ENCODE peak calls at places on chromosomes 7 and 10, in four cellular contexts. H is trophoblast cell, V is IMR-90, Q is H9. J is an unnamed sample.

GRCh38 chr7:93117852-93118530 is at the start of gene SAMD9:
- DNase-seq in H (peak), V (peak), Q (no peak), J (no peak)

GRCh38 chr7:106009511-106010226 is 46.6 kb downstream of the CDHR3 start:
- DNase-seq in H (peak), V (peak), Q (peak), J (peak)

GRCh38 chr7:41861642-41862041 is 158.8 kb upstream of the INHBA start:
- DNase-seq in H (no peak), V (no peak), Q (no peak), J (no peak)

GRCh38 chr7:105396566-105396965 is 7.8 kb upstream of the SRPK2 start:
- DNase-seq in H (no peak), V (no peak), Q (no peak), J (no peak)

GRCh38 chr10:43074827-43075611 is 1.9 kb upstream of the RET start:
- DNase-seq in H (no peak), V (no peak), Q (no peak), J (no peak)

GRCh38 chr10:119640384-119640783 is 10.8 kb upstream of the BAG3 start:
- DNase-seq in H (no peak), V (no peak), Q (no peak), J (no peak)

GRCh38 chr7:4650471-4651047 is 31.5 kb upstream of the FOXK1 start:
- DNase-seq in H (no peak), V (peak), Q (peak), J (peak)

GRCh38 chr7:142889825-142890224 is 4.3 kb upstream of the TRPV6 start:
- DNase-seq in H (no peak), V (no peak), Q (peak), J (no peak)

GRCh38 chr10:88292185-88292514 is 291.0 kb downstream of the RNLS start:
- DNase-seq in H (no peak), V (no peak), Q (no peak), J (no peak)

GRCh38 chr10:74206727-74207126 is 55.7 kb downstream of the ADK start:
- DNase-seq in H (no peak), V (no peak), Q (no peak), J (no peak)

GRCh38 chr10:67884842-67885680 is 605 bp downstream of the SIRT1 start:
- DNase-seq in H (peak), V (peak), Q (peak), J (peak)

GRCh38 chr7:2019693-2020511 is 212.8 kb downstream of the MAD1L1 start:
- DNase-seq in H (peak), V (peak), Q (no peak), J (no peak)

GRCh38 chr7:105697753-105698152 is 116.5 kb upstream of the EFCAB10 start:
- DNase-seq in H (no peak), V (no peak), Q (no peak), J (no peak)

GRCh38 chr10:62093863-62094291 is 174.8 kb downstream of the RTKN2 start:
- DNase-seq in H (peak), V (peak), Q (no peak), J (no peak)

GRCh38 chr7:26372738-26373137 is 81.1 kb downstream of the SNX10 start:
- DNase-seq in H (no peak), V (no peak), Q (no peak), J (no peak)

GRCh38 chr7:20895563-20895962 is 108.9 kb upstream of the SP8 start:
- DNase-seq in H (no peak), V (no peak), Q (no peak), J (no peak)

GRCh38 chr7:145106001-145106400 is 270.1 kb upstream of the TPK1 start:
- DNase-seq in H (no peak), V (no peak), Q (no peak), J (no peak)

GRCh38 chr10:87605656-87606308 is 53.9 kb upstream of the PAPSS2 start:
- DNase-seq in H (no peak), V (no peak), Q (no peak), J (no peak)

GRCh38 chr7:155781433-155781832 is 30.8 kb downstream of the SHH start:
- DNase-seq in H (no peak), V (no peak), Q (no peak), J (no peak)

GRCh38 chr7:10767771-10768170 is 205.9 kb upstream of the PHF14 start:
- DNase-seq in H (peak), V (no peak), Q (no peak), J (no peak)

GRCh38 chr10:3926268-3926667 is 141.3 kb upstream of the KLF6 start:
- DNase-seq in H (peak), V (no peak), Q (no peak), J (no peak)

GRCh38 chr7:14973712-14974428 is 71.3 kb upstream of the DGKB start:
- DNase-seq in H (no peak), V (no peak), Q (no peak), J (no peak)

GRCh38 chr10:106392781-106393180 is 771.7 kb downstream of the SORCS1 start:
- DNase-seq in H (no peak), V (no peak), Q (peak), J (no peak)

GRCh38 chr7:20399516-20399915 is 68.8 kb downstream of the ITGB8 start:
- DNase-seq in H (no peak), V (peak), Q (no peak), J (no peak)

GRCh38 chr7:47540387-47541093 is 41.4 kb downstream of the TNS3 start:
- DNase-seq in H (no peak), V (no peak), Q (no peak), J (no peak)
- H3K23ac ChIP-seq in H (no peak), V (peak), Q (no peak), J (no peak)

GRCh38 chr10:29150010-29150409 is 138.9 kb upstream of the LYZL1 start:
- DNase-seq in H (peak), V (no peak), Q (no peak), J (no peak)
- H3K18ac ChIP-seq in H (no peak), V (no peak), Q (no peak), J (no peak)

GRCh38 chr10:21705142-21705827 is 171.3 kb downstream of the MLLT10 start:
- DNase-seq in H (no peak), V (no peak), Q (no peak), J (no peak)
- H3K23ac ChIP-seq in H (no peak), V (no peak), Q (no peak), J (peak)

GRCh38 chr10:110409926-110410325 is 87.8 kb upstream of the DUSP5 start:
- DNase-seq in H (peak), V (no peak), Q (no peak), J (no peak)

GRCh38 chr10:110411047-110411410 is 86.7 kb upstream of the DUSP5 start:
- DNase-seq in H (no peak), V (peak), Q (no peak), J (no peak)

GRCh38 chr10:110409488-110409887 is 88.2 kb upstream of the DUSP5 start:
- DNase-seq in H (no peak), V (no peak), Q (no peak), J (no peak)

GRCh38 chr10:110408943-110409342 is 88.8 kb upstream of the DUSP5 start:
- DNase-seq in H (peak), V (no peak), Q (no peak), J (no peak)

GRCh38 chr10:110410329-110411046 is 87.2 kb upstream of the DUSP5 start:
- DNase-seq in H (peak), V (peak), Q (no peak), J (no peak)
- H3K18ac ChIP-seq in H (peak), V (peak), Q (no peak), J (peak)

GRCh38 chr7:16795624-16796023 is 9.2 kb downstream of the AGR2 start:
- DNase-seq in H (no peak), V (no peak), Q (no peak), J (no peak)
- H3K23ac ChIP-seq in H (no peak), V (no peak), Q (no peak), J (no peak)

GRCh38 chr10:69326692-69327091 is 48.4 kb downstream of the HK1 start:
- DNase-seq in H (no peak), V (no peak), Q (no peak), J (no peak)

GRCh38 chr10:69329721-69330178 is 51.5 kb downstream of the HK1 start:
- DNase-seq in H (no peak), V (no peak), Q (peak), J (no peak)

GRCh38 chr10:69331161-69331560 is 52.9 kb downstream of the HK1 start:
- DNase-seq in H (peak), V (no peak), Q (no peak), J (no peak)

GRCh38 chr10:69327463-69328345 is 49.4 kb downstream of the HK1 start:
- DNase-seq in H (peak), V (peak), Q (no peak), J (no peak)

GRCh38 chr10:69328346-69328687 is 50.0 kb downstream of the HK1 start:
- DNase-seq in H (no peak), V (no peak), Q (no peak), J (no peak)
- H3K18ac ChIP-seq in H (no peak), V (peak), Q (no peak), J (no peak)

DNA sequence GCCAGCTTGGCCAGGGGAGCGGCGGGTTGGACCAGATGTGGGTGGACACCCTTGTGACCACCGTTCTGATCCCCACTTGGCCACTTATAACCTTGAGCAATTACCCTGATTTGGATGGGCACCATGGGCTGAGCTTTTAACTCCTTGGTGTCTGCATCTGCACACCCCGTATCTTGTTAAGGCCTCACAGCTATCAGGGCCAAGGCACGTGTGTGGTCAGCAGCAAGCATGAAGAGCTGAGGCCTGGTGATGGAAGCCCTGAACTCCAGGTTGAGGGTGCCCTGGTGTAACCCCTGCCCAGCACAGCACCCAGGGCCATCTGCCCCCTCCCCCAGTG is 89.2 kb downstream of the ZMIZ1 start:
- DNase-seq in H (no peak), V (no peak), Q (no peak), J (no peak)
- H3K23ac ChIP-seq in H (no peak), V (peak), Q (no peak), J (peak)

DNA sequence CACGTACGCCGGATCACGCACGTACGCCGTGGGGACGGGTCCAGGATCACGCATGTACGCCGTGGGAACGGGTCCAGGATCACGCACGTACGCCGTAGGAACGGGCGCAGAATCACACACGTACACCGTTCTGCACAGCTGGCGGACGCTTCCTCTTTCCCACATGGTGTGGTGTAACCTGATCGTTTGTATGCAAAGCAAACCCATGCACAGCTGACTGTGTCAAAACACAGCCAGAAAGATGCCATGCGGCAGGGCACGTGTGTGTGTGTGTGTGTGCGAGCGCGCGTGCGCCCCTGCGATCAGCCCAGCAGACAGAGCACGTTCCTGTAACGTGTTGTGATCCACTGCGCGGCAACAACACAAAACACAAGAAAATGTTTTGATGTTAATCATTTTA is 573.6 kb downstream of the DNAJB6 start:
- DNase-seq in H (no peak), V (no peak), Q (no peak), J (no peak)
- H3K18ac ChIP-seq in H (no peak), V (no peak), Q (no peak), J (peak)